ENCODE peak calls at places on chromosomes 13 and 19, in eight cellular contexts. Z is IMR-90, F is right atrium auricular region, A is foreskin keratinocyte, K is PC-9, W is GM23338, P is left ventricle myocardium inferior, S is adrenal gland. T is an unnamed sample. For H3K4me1, the result is how much of the 10 kb centered on the place peaks cover.

GRCh38 chr13:81929988-81930387 is 1589.1 kb upstream of the SPRY2 start:
- DNase-seq in Z (no peak), F (no peak), A (peak), K (no peak), W (peak), P (no peak), S (no peak), T (no peak)

GRCh38 chr19:30122431-30122830 is 180.4 kb downstream of the URI1 start:
- DNase-seq in Z (no peak), F (no peak), A (no peak), K (no peak), W (no peak), P (no peak), S (no peak), T (no peak)

GRCh38 chr13:52127783-52128702 is 830 bp downstream of the NEK5 start:
- DNase-seq in Z (peak), F (no peak), A (peak), K (peak), W (peak), P (peak), S (peak), T (peak)

GRCh38 chr19:17121736-17122293 is 46.2 kb downstream of the MYO9B start:
- DNase-seq in Z (peak), F (no peak), A (no peak), K (no peak), W (no peak), P (no peak), S (no peak), T (no peak)

GRCh38 chr19:57171551-57172081 is 4.3 kb upstream of the DUXA start:
- DNase-seq in Z (peak), F (peak), A (peak), K (peak), W (peak), P (peak), S (peak), T (peak)

GRCh38 chr19:49147923-49148682 is 7.1 kb downstream of the HRC start:
- DNase-seq in Z (no peak), F (no peak), A (no peak), K (no peak), W (no peak), P (no peak), S (no peak), T (no peak)

GRCh38 chr13:21670006-21670882 is 629 bp upstream of the FGF9 start:
- DNase-seq in Z (peak), F (no peak), A (peak), K (no peak), W (peak), P (peak), S (peak), T (peak)

GRCh38 chr13:97018029-97018819 is 23.9 kb upstream of the OXGR1 start:
- DNase-seq in Z (peak), F (no peak), A (peak), K (peak), W (peak), P (no peak), S (peak), T (peak)

GRCh38 chr13:21613791-21614190 is 9.8 kb upstream of the MICU2 start:
- DNase-seq in Z (no peak), F (no peak), A (no peak), K (no peak), W (no peak), P (no peak), S (no peak), T (no peak)

GRCh38 chr13:39892731-39893293 is 237.3 kb downstream of the COG6 start:
- DNase-seq in Z (no peak), F (no peak), A (no peak), K (no peak), W (no peak), P (peak), S (peak), T (peak)

GRCh38 chr19:45478454-45479238 is 10.8 kb downstream of the FOSB start:
- DNase-seq in Z (peak), F (peak), A (peak), K (peak), W (peak), P (peak), S (peak), T (peak)

GRCh38 chr19:35052599-35053190 is 11.2 kb downstream of the HPN start:
- DNase-seq in Z (no peak), F (no peak), A (no peak), K (no peak), W (no peak), P (no peak), S (no peak), T (no peak)

GRCh38 chr19:19647037-19647835 is 3.8 kb upstream of the GMIP start:
- DNase-seq in Z (no peak), F (no peak), A (no peak), K (no peak), W (no peak), P (no peak), S (no peak), T (no peak)

GRCh38 chr19:15463865-15464371 is 426 bp downstream of the RASAL3 start:
- DNase-seq in Z (no peak), F (no peak), A (no peak), K (no peak), W (peak), P (no peak), S (no peak), T (peak)

GRCh38 chr13:21071015-21071414 is 9.6 kb upstream of the LATS2 start:
- DNase-seq in Z (no peak), F (no peak), A (peak), K (peak), W (no peak), P (no peak), S (no peak), T (no peak)

GRCh38 chr13:40116008-40116407 is 460.5 kb downstream of the COG6 start:
- DNase-seq in Z (peak), F (peak), A (peak), K (peak), W (peak), P (no peak), S (peak), T (peak)

GRCh38 chr19:15871570-15871969 is 26.3 kb downstream of the CYP4F2 start:
- DNase-seq in Z (no peak), F (no peak), A (no peak), K (no peak), W (no peak), P (no peak), S (no peak), T (peak)

GRCh38 chr19:17184381-17184841 is 30.7 kb upstream of the USE1 start:
- DNase-seq in Z (peak), F (no peak), A (no peak), K (no peak), W (no peak), P (no peak), S (no peak), T (peak)

GRCh38 chr19:55591555-55591954 is 7.8 kb downstream of the FIZ1 start:
- DNase-seq in Z (no peak), F (no peak), A (no peak), K (no peak), W (peak), P (no peak), S (no peak), T (no peak)

GRCh38 chr13:95676100-95676774 is 702 bp upstream of the DNAJC3 start:
- DNase-seq in Z (peak), F (no peak), A (peak), K (peak), W (peak), P (no peak), S (peak), T (peak)

GRCh38 chr13:76875256-76875655 is 10.9 kb downstream of the KCTD12 start:
- DNase-seq in Z (no peak), F (no peak), A (no peak), K (no peak), W (no peak), P (no peak), S (no peak), T (no peak)
- H3K27ac ChIP-seq in Z (no peak), F (no peak), A (no peak), K (no peak), W (no peak), P (no peak), S (no peak), T (no peak)

DNA sequence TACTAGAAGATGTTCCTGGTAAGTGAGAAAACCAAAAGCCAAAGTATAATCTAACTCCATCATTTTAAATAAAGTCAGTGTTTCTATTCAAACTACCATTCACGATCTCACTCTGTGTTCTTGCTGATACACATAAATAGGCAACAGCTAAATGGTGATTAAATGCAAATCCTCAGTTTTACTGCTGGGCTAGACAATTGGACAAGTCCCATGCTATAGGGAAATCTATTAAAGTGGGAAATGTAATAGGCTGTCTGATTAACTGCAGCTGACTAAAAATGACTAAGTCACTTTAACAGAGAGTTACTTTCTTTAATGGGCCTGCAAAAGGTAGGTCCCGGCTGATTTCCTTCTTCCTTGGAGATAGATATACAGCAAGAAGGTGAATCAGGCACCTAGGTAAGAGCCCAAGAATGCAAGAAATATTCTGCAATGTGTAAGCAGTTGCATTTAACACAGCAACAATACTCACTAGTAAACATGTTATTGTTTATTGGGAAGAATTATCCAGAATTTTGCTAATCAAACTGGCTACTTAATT is 298.4 kb downstream of the SLITRK6 start:
- DNase-seq in Z (no peak), F (no peak), A (peak), K (no peak), W (no peak), P (no peak), S (no peak), T (no peak)
- H3K4me1 ChIP-seq in Z (under half), F (under half), A (under half), K (under half), W (under half), P (under half), S (under half), T (under half)

GRCh38 chr13:75194717-75195116 is 287.3 kb downstream of the TBC1D4 start:
- DNase-seq in Z (no peak), F (no peak), A (no peak), K (no peak), W (no peak), P (no peak), S (no peak), T (no peak)

GRCh38 chr13:75197803-75198202 is 284.2 kb downstream of the TBC1D4 start:
- DNase-seq in Z (no peak), F (no peak), A (no peak), K (no peak), W (no peak), P (no peak), S (no peak), T (no peak)

GRCh38 chr13:75196112-75196855 is 285.7 kb downstream of the TBC1D4 start:
- DNase-seq in Z (peak), F (no peak), A (no peak), K (no peak), W (no peak), P (no peak), S (no peak), T (no peak)

DNA sequence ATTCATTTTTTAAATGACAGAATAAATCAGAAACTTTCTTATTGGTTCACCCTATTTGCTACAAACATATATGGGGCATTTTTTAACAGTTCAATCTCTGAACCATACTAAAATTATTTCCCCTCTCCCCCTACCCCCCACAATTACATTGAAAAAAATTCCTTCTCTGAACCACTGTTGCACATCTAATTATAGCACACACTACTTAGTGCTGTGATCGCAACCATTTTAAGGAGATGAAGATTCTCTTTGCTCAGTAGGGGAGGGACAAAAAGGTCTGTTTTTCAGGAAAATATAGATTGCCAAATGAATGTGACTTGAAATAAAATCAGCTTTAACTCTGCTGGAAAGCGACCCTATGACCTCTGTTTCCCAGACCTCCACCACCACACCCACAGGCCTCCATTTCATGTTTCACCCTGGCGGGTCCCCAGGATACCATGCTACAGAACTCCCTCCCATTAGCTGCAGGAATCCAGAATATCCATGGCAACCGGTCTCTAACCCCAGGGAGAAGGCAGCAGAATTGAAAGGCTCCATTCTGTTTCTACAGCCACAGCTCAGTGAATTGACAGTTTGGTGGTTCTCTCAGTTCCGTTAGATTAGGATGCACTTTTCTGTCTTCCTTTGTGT is 286.4 kb downstream of the TBC1D4 start:
- DNase-seq in Z (no peak), F (no peak), A (no peak), K (no peak), W (peak), P (no peak), S (no peak), T (no peak)
- H3K27ac ChIP-seq in Z (no peak), F (peak), A (no peak), K (no peak), W (no peak), P (peak), S (no peak), T (no peak)

GRCh38 chr19:2033825-2034159 is 17.3 kb downstream of the MKNK2 start:
- DNase-seq in Z (no peak), F (no peak), A (no peak), K (no peak), W (no peak), P (no peak), S (peak), T (no peak)

GRCh38 chr19:2036424-2036823 is 14.6 kb downstream of the MKNK2 start:
- DNase-seq in Z (no peak), F (no peak), A (no peak), K (no peak), W (no peak), P (no peak), S (peak), T (no peak)

GRCh38 chr19:2037676-2038255 is 13.3 kb downstream of the MKNK2 start:
- DNase-seq in Z (no peak), F (no peak), A (no peak), K (no peak), W (no peak), P (peak), S (peak), T (no peak)

GRCh38 chr19:2034729-2035589 is 16.1 kb downstream of the MKNK2 start:
- DNase-seq in Z (peak), F (no peak), A (peak), K (peak), W (peak), P (no peak), S (peak), T (peak)

GRCh38 chr19:2035590-2035991 is 15.5 kb downstream of the MKNK2 start:
- DNase-seq in Z (no peak), F (no peak), A (no peak), K (no peak), W (peak), P (no peak), S (peak), T (no peak)
- H3K4me1 ChIP-seq in Z (under half), F (under half), A (under half), K (under half), W (under half), P (under half), S (under half), T (under half)

GRCh38 chr13:98022210-98022609 is 68.7 kb downstream of the IPO5 start:
- DNase-seq in Z (peak), F (no peak), A (peak), K (no peak), W (no peak), P (no peak), S (peak), T (no peak)
- H3K27ac ChIP-seq in Z (no peak), F (no peak), A (no peak), K (no peak), W (no peak), P (peak), S (peak), T (no peak)

GRCh38 chr19:46866407-46867132 is 5.8 kb downstream of the ARHGAP35 start:
- DNase-seq in Z (no peak), F (no peak), A (no peak), K (no peak), W (no peak), P (no peak), S (no peak), T (no peak)
- H3K4me1 ChIP-seq in Z (under half), F (half or more), A (under half), K (half or more), W (half or more), P (half or more), S (half or more), T (half or more)

GRCh38 chr13:24004971-24005370 is 107.7 kb upstream of the C1QTNF9B start:
- DNase-seq in Z (no peak), F (no peak), A (no peak), K (no peak), W (no peak), P (no peak), S (no peak), T (no peak)
- H3K27ac ChIP-seq in Z (no peak), F (no peak), A (no peak), K (no peak), W (no peak), P (no peak), S (no peak), T (no peak)